ENCODE peak calls at places on chromosome 7, in seven cellular contexts. V, C, N, T, U, Y and S are unnamed samples. For H3K36me3, the result is how much of the 10 kb centered on the place peaks cover.

GRCh38 chr7:25862254-25862992 is 289.6 kb upstream of the NFE2L3 start:
- DNase-seq in Y (peak), V (peak), U (peak), T (no peak), C (peak), N (peak), S (peak)

GRCh38 chr7:17963281-17963680 is 23.0 kb upstream of the SNX13 start:
- DNase-seq in N (no peak), V (no peak), C (no peak), T (no peak), Y (no peak), U (no peak), S (no peak)

GRCh38 chr7:43954524-43955228 is 28.4 kb downstream of the UBE2D4 start:
- DNase-seq in N (peak), T (no peak), Y (no peak), V (peak), C (no peak), U (no peak), S (no peak)

GRCh38 chr7:128914566-128915151 is 4.2 kb upstream of the KCP start:
- DNase-seq in V (no peak), C (no peak), T (no peak), N (no peak), U (no peak), Y (no peak), S (peak)

GRCh38 chr7:122487131-122487530 is 182.6 kb upstream of the FEZF1 start:
- DNase-seq in T (no peak), U (no peak), N (no peak), Y (no peak), V (no peak), C (no peak), S (no peak)

GRCh38 chr7:111855161-111855841 is 293.0 kb upstream of the IMMP2L start:
- DNase-seq in T (no peak), N (peak), U (peak), V (peak), Y (no peak), C (no peak), S (no peak)

GRCh38 chr7:44769381-44770209 is 20.9 kb downstream of the ZMIZ2 start:
- DNase-seq in Y (no peak), T (no peak), V (no peak), N (no peak), U (no peak), C (peak), S (no peak)

GRCh38 chr7:21365866-21366624 is 61.8 kb upstream of the SP4 start:
- DNase-seq in V (peak), T (no peak), Y (no peak), N (no peak), C (no peak), U (peak), S (no peak)

GRCh38 chr7:1666251-1666778 is 3.8 kb upstream of the ELFN1 start:
- DNase-seq in N (peak), V (no peak), U (no peak), C (no peak), T (no peak), Y (no peak), S (no peak)

GRCh38 chr7:44403176-44403759 is 77.9 kb upstream of the CAMK2B start:
- DNase-seq in N (no peak), T (no peak), V (no peak), Y (no peak), U (no peak), C (no peak), S (no peak)

GRCh38 chr7:6437251-6437650 is 10.5 kb downstream of the DAGLB start:
- DNase-seq in U (no peak), V (no peak), Y (no peak), N (no peak), C (no peak), T (no peak), S (no peak)

GRCh38 chr7:45220846-45221245 is 63.3 kb downstream of the RAMP3 start:
- DNase-seq in V (no peak), U (no peak), Y (no peak), C (no peak), N (no peak), T (no peak), S (no peak)

GRCh38 chr7:106143711-106144347 is 31.7 kb upstream of the SYPL1 start:
- DNase-seq in Y (no peak), C (no peak), U (no peak), N (peak), T (no peak), V (no peak), S (no peak)

GRCh38 chr7:131007439-131008330 is 273.7 kb upstream of the KLF14 start:
- DNase-seq in V (no peak), U (peak), Y (no peak), N (peak), C (no peak), T (no peak), S (no peak)

GRCh38 chr7:91348686-91349085 is 84.5 kb downstream of the FZD1 start:
- DNase-seq in Y (no peak), C (no peak), T (no peak), V (no peak), N (no peak), U (no peak), S (no peak)

GRCh38 chr7:14341200-14341599 is 351.7 kb upstream of the ETV1 start:
- DNase-seq in C (no peak), V (no peak), Y (no peak), U (no peak), T (no peak), N (no peak), S (no peak)

GRCh38 chr7:522071-522937 is 2.7 kb upstream of the PDGFA start:
- DNase-seq in T (no peak), C (peak), V (no peak), Y (no peak), N (no peak), U (peak), S (peak)

GRCh38 chr7:128000854-128001265 is 30.4 kb downstream of the LRRC4 start:
- DNase-seq in Y (no peak), T (no peak), C (no peak), N (no peak), U (no peak), V (no peak), S (no peak)

GRCh38 chr7:46854958-46855473 is 726.9 kb downstream of the TNS3 start:
- DNase-seq in Y (no peak), C (no peak), T (no peak), N (no peak), U (no peak), V (no peak), S (no peak)

GRCh38 chr7:29116801-29117200 is 29.5 kb downstream of the CPVL start:
- DNase-seq in V (no peak), T (no peak), Y (no peak), U (no peak), N (no peak), C (no peak), S (no peak)

GRCh38 chr7:156090988-156091387 is 278.7 kb upstream of the SHH start:
- DNase-seq in T (no peak), N (no peak), Y (no peak), V (no peak), C (no peak), U (no peak), S (no peak)

GRCh38 chr7:66634816-66635215 is 6.1 kb downstream of the KCTD7 start:
- DNase-seq in T (no peak), U (no peak), N (no peak), Y (no peak), V (no peak), C (no peak), S (no peak)

GRCh38 chr7:13109201-13109600 is 421.8 kb downstream of the ARL4A start:
- DNase-seq in V (no peak), C (no peak), U (no peak), Y (no peak), T (no peak), N (no peak), S (no peak)

GRCh38 chr7:81467964-81468363 is 301.9 kb downstream of the HGF start:
- DNase-seq in N (no peak), C (no peak), T (no peak), Y (no peak), U (no peak), V (no peak), S (no peak)

GRCh38 chr7:116330961-116331360 is 120.6 kb downstream of the TES start:
- DNase-seq in N (no peak), Y (no peak), V (no peak), C (no peak), T (no peak), U (no peak), S (no peak)

GRCh38 chr7:84792232-84792882 is 394.5 kb downstream of the SEMA3D start:
- DNase-seq in V (no peak), C (no peak), N (no peak), U (no peak), Y (no peak), T (no peak), S (no peak)

GRCh38 chr7:95545007-95545615 is 51.2 kb downstream of the PDK4 start:
- DNase-seq in V (peak), C (no peak), Y (no peak), N (no peak), T (no peak), U (peak), S (no peak)

GRCh38 chr7:1229956-1230355 is 2.7 kb upstream of the UNCX start:
- DNase-seq in Y (no peak), V (no peak), U (no peak), T (no peak), N (no peak), C (no peak), S (no peak)

GRCh38 chr7:134870156-134870555 is 90.7 kb downstream of the CALD1 start:
- DNase-seq in V (no peak), T (no peak), N (no peak), C (no peak), Y (no peak), U (no peak), S (no peak)
- H3K36me3 ChIP-seq in V (under half), T (under half), N (under half), C (under half), Y (under half), U (under half), S (under half)

GRCh38 chr7:5303885-5304505 is 21.3 kb downstream of the SLC29A4 start:
- DNase-seq in N (no peak), Y (no peak), C (no peak), T (no peak), V (no peak), U (no peak), S (no peak)

GRCh38 chr7:5310822-5311405 is 28.2 kb downstream of the SLC29A4 start:
- DNase-seq in T (no peak), C (no peak), V (no peak), Y (no peak), U (no peak), N (no peak), S (no peak)

GRCh38 chr7:5314864-5315263 is 32.1 kb downstream of the SLC29A4 start:
- DNase-seq in V (no peak), C (no peak), U (no peak), T (no peak), Y (no peak), N (no peak), S (no peak)

DNA sequence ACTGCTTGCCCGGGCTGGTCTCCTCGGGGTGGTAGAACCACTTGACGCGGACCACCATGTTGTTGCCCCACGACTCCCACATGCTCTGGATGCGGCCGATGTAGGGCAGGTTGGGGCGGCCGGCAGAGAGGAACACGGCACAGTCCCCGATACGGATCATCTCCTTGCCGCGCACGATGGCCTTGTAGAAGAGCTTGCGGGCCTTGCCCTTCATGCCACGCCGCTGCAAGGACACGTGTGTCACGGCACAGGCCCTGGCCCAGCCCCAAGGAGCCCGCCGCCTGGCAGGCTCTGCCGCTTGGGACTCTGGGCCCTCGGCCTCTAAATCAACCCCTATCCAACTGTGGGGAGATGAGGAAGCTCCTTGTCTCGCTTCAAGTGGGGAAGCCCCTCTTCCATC is 26.4 kb downstream of the SLC29A4 start:
- DNase-seq in Y (no peak), U (no peak), T (no peak), V (no peak), N (no peak), C (no peak), S (no peak)
- TF ChIP-seq CTCF in Y (no peak), U (no peak), T (no peak), V (no peak), N (no peak), C (no peak), S (no peak)

GRCh38 chr7:73443543-73444255 is 10.1 kb downstream of the FZD9 start:
- DNase-seq in U (no peak), N (no peak), T (no peak), V (no peak), Y (no peak), C (no peak), S (no peak)
- H3K36me3 ChIP-seq in U (under half), N (half or more), T (half or more), V (under half), Y (half or more), C (half or more), S (half or more)

GRCh38 chr7:143318661-143319060 is 2.8 kb downstream of the CLCN1 start:
- DNase-seq in V (no peak), C (peak), U (peak), N (no peak), T (no peak), Y (no peak), S (no peak)

GRCh38 chr7:143314107-143314506 is 1.8 kb upstream of the CLCN1 start:
- DNase-seq in N (no peak), Y (no peak), U (no peak), C (no peak), V (no peak), T (no peak), S (no peak)

GRCh38 chr7:143320620-143321019 is 4.7 kb downstream of the CLCN1 start:
- DNase-seq in T (no peak), Y (no peak), U (no peak), V (no peak), N (peak), C (no peak), S (no peak)

GRCh38 chr7:143316492-143316891 is 581 bp downstream of the CLCN1 start:
- DNase-seq in V (no peak), Y (no peak), T (no peak), U (no peak), N (no peak), C (no peak), S (no peak)

GRCh38 chr7:143315782-143316181 is at the start of gene CLCN1:
- DNase-seq in Y (no peak), T (no peak), C (no peak), N (no peak), U (no peak), V (no peak), S (no peak)
- TF ChIP-seq CTCF in Y (no peak), T (no peak), C (no peak), N (no peak), U (no peak), V (no peak), S (no peak)

DNA sequence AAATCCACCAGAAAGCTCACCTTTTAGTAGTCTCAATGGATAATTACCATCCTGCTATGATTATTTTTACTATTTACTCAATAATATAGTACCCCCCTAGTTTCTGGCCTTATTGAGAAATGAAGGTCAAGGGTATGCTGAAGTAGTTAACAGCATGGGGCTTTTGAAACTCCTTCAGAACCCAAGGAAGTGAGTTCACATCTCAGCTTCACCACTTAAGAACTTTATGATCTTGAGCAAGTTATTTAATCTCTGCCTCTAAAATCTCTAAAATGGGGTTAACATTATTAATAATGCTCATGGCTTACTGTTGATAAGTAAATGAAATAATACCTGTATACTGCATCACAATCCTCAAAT is 5.8 kb downstream of the MTPN start:
- DNase-seq in V (no peak), T (no peak), C (no peak), Y (no peak), U (no peak), N (no peak), S (no peak)
- H3K36me3 ChIP-seq in V (under half), T (under half), C (under half), Y (half or more), U (under half), N (under half), S (under half)

GRCh38 chr7:132703742-132704141 is 127.5 kb upstream of the PLXNA4 start:
- DNase-seq in Y (no peak), C (no peak), N (no peak), V (no peak), T (no peak), U (no peak), S (no peak)
- TF ChIP-seq CTCF in Y (no peak), C (no peak), N (no peak), V (no peak), T (no peak), U (no peak), S (no peak)

GRCh38 chr7:22855049-22855392 is 32.4 kb upstream of the TOMM7 start:
- DNase-seq in Y (no peak), C (no peak), T (no peak), V (no peak), N (no peak), U (no peak), S (no peak)

GRCh38 chr7:22858640-22859561 is 36.3 kb upstream of the TOMM7 start:
- DNase-seq in V (peak), Y (no peak), U (no peak), T (no peak), N (no peak), C (no peak), S (no peak)

GRCh38 chr7:22858274-22858639 is 35.6 kb upstream of the TOMM7 start:
- DNase-seq in U (no peak), N (no peak), Y (no peak), T (no peak), C (no peak), V (no peak), S (no peak)

GRCh38 chr7:22854158-22855048 is 31.8 kb upstream of the TOMM7 start:
- DNase-seq in Y (peak), C (peak), V (no peak), N (peak), T (peak), U (peak), S (peak)

DNA sequence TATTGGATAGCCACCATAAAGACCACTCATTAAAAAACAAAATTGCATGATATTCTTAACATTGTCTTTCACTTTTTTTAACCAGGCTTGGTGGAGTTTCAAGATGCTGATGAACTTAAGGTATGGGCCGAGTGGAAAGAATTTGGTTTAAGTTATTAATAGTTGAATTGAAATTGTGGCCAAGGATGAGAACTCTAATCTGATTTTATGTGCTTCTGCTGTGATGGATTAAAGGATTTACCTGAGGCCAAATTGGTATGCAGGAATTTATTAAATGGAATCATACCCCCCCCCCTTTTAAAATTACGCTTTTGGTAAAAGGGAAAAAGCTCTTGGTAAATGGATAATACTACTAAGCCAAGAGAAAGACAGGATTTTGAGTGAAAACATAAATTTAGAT is 33.8 kb upstream of the TOMM7 start:
- DNase-seq in C (no peak), V (no peak), T (no peak), N (no peak), U (no peak), Y (no peak), S (no peak)
- H3K36me3 ChIP-seq in C (under half), V (under half), T (under half), N (under half), U (under half), Y (under half), S (under half)

DNA sequence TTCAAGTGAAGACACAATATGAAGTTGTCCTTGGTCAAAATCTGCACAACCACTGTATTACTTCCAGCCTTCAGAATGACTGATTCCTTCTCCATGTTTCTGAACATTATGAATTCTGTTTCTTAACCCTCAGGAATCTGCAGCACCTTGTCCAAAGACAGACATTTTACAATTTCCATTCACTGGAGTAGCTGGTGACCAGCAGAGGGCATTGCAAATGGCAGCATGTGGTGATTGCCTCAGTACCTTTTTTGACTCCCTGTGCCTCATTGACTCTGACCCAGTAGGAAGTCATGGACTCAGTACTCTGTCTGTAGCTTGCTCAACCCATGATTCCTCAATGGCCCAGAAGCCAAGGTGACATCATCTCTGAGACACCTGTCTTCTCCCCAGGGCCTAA is 879 bp upstream of the VPS41 start:
- DNase-seq in C (no peak), V (no peak), U (no peak), Y (no peak), T (no peak), N (no peak), S (no peak)
- TF ChIP-seq CTCF in C (no peak), V (peak), U (no peak), Y (no peak), T (no peak), N (no peak), S (no peak)